ENCODE peak calls at places on chromosome 1, in seven cellular contexts. One of them, this sample, is unnamed.

GRCh38 chr1:72635719-72636118 is 353.4 kb upstream of the NEGR1 start:
- DNase-seq in SK-N-SH: no peak
- DNase-seq in GM12878: no peak
- DNase-seq in HCT116: no peak
- DNase-seq in K562: no peak
- DNase-seq in HepG2: no peak
- DNase-seq in H1: no peak
- DNase-seq in this sample: peak

GRCh38 chr1:228695015-228695955 is 40.0 kb upstream of the RHOU start:
- DNase-seq in SK-N-SH: no peak
- DNase-seq in GM12878: no peak
- DNase-seq in HCT116: no peak
- DNase-seq in K562: no peak
- DNase-seq in HepG2: peak
- DNase-seq in H1: no peak
- DNase-seq in this sample: no peak

GRCh38 chr1:30087465-30087864 is 635.9 kb downstream of the MATN1 start:
- DNase-seq in SK-N-SH: peak
- DNase-seq in GM12878: no peak
- DNase-seq in HCT116: no peak
- DNase-seq in K562: no peak
- DNase-seq in HepG2: peak
- DNase-seq in H1: no peak
- DNase-seq in this sample: peak

GRCh38 chr1:53340660-53341520 is 13.0 kb upstream of the LRP8 start:
- DNase-seq in SK-N-SH: no peak
- DNase-seq in GM12878: no peak
- DNase-seq in HCT116: no peak
- DNase-seq in K562: no peak
- DNase-seq in HepG2: no peak
- DNase-seq in H1: peak
- DNase-seq in this sample: no peak

GRCh38 chr1:204738506-204738905 is 53.0 kb upstream of the LRRN2 start:
- DNase-seq in SK-N-SH: no peak
- DNase-seq in GM12878: no peak
- DNase-seq in HCT116: no peak
- DNase-seq in K562: no peak
- DNase-seq in HepG2: no peak
- DNase-seq in H1: no peak
- DNase-seq in this sample: no peak

GRCh38 chr1:226223786-226224244 is 351 bp downstream of the MIXL1 start:
- DNase-seq in SK-N-SH: peak
- DNase-seq in GM12878: no peak
- DNase-seq in HCT116: no peak
- DNase-seq in K562: peak
- DNase-seq in HepG2: no peak
- DNase-seq in H1: peak
- DNase-seq in this sample: no peak

GRCh38 chr1:201917362-201918033 is 28.8 kb downstream of the SHISA4 start:
- DNase-seq in SK-N-SH: no peak
- DNase-seq in GM12878: no peak
- DNase-seq in HCT116: no peak
- DNase-seq in K562: peak
- DNase-seq in HepG2: no peak
- DNase-seq in H1: no peak
- DNase-seq in this sample: no peak

GRCh38 chr1:244874974-244875579 is 10.7 kb upstream of the HNRNPU start:
- DNase-seq in SK-N-SH: no peak
- DNase-seq in GM12878: no peak
- DNase-seq in HCT116: no peak
- DNase-seq in K562: no peak
- DNase-seq in HepG2: no peak
- DNase-seq in H1: peak
- DNase-seq in this sample: no peak

GRCh38 chr1:31625180-31625514 is 7.7 kb downstream of the HCRTR1 start:
- DNase-seq in SK-N-SH: no peak
- DNase-seq in GM12878: no peak
- DNase-seq in HCT116: no peak
- DNase-seq in K562: no peak
- DNase-seq in HepG2: no peak
- DNase-seq in H1: no peak
- DNase-seq in this sample: no peak

GRCh38 chr1:40984066-40984465 is 4.6 kb downstream of the CTPS1 start:
- DNase-seq in SK-N-SH: no peak
- DNase-seq in GM12878: no peak
- DNase-seq in HCT116: no peak
- DNase-seq in K562: no peak
- DNase-seq in HepG2: no peak
- DNase-seq in H1: no peak
- DNase-seq in this sample: no peak

DNA sequence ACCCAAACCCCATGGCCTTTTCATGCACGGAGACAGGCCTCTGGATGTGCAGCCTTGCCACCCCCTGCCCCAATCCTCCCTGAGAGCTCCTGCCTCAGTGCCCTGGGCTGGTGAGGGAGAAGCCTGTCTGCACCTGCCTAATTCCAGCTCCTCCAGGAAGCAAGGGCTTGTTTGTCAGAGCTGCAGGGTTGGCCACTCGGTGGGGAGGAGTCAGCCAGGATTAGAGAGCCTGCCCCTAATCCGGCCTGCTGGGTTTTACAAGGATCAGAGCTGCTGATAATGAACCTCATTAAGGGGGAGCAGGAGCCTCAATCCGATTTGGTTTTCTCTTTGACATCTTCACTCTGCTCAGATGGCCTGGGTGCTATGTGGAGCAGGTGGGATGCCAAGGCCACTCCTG is 31.9 kb upstream of the LHX4 start:
- DNase-seq in SK-N-SH: no peak
- DNase-seq in GM12878: no peak
- DNase-seq in HCT116: no peak
- DNase-seq in K562: no peak
- DNase-seq in HepG2: no peak
- DNase-seq in H1: no peak
- DNase-seq in this sample: peak
- TF ChIP-seq JUND in SK-N-SH: no peak
- TF ChIP-seq JUND in GM12878: no peak
- TF ChIP-seq JUND in HCT116: no peak
- TF ChIP-seq JUND in K562: no peak
- TF ChIP-seq JUND in HepG2: no peak
- TF ChIP-seq JUND in H1: no peak
- TF ChIP-seq JUND in this sample: no peak

GRCh38 chr1:14345925-14346550 is 252.4 kb upstream of the KAZN start:
- DNase-seq in SK-N-SH: no peak
- DNase-seq in GM12878: no peak
- DNase-seq in HCT116: peak
- DNase-seq in K562: peak
- DNase-seq in HepG2: no peak
- DNase-seq in H1: no peak
- DNase-seq in this sample: no peak
- TF ChIP-seq JUND in SK-N-SH: no peak
- TF ChIP-seq JUND in GM12878: no peak
- TF ChIP-seq JUND in HCT116: peak
- TF ChIP-seq JUND in K562: peak
- TF ChIP-seq JUND in HepG2: no peak
- TF ChIP-seq JUND in H1: no peak
- TF ChIP-seq JUND in this sample: no peak

GRCh38 chr1:75529488-75529887 is 81.4 kb downstream of the SLC44A5 start:
- DNase-seq in SK-N-SH: no peak
- DNase-seq in GM12878: no peak
- DNase-seq in HCT116: no peak
- DNase-seq in K562: no peak
- DNase-seq in HepG2: no peak
- DNase-seq in H1: no peak
- DNase-seq in this sample: no peak
- TF ChIP-seq JUND in SK-N-SH: peak
- TF ChIP-seq JUND in GM12878: no peak
- TF ChIP-seq JUND in HCT116: no peak
- TF ChIP-seq JUND in K562: no peak
- TF ChIP-seq JUND in HepG2: no peak
- TF ChIP-seq JUND in H1: no peak
- TF ChIP-seq JUND in this sample: no peak

DNA sequence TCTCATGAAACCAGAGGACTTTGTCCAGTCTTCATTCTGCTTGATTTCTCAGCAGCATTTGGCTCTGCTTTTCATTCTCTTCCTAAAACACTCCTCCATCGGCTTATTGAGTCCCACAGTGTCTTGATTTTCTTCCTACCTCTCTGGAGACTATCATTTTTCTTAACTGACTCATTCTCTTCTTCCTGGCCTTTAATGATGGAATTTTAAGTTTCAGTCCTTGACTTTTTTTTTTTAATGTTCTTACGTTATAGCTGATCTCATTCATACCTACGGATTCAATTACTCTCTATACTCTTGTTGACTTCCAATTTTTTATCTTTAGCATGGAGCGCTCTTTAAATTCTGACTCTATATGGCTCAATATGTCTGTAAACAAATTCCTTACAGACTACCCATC is 111.1 kb downstream of the NEK7 start:
- DNase-seq in SK-N-SH: no peak
- DNase-seq in GM12878: no peak
- DNase-seq in HCT116: no peak
- DNase-seq in K562: no peak
- DNase-seq in HepG2: no peak
- DNase-seq in H1: no peak
- DNase-seq in this sample: no peak
- TF ChIP-seq JUND in SK-N-SH: peak
- TF ChIP-seq JUND in GM12878: no peak
- TF ChIP-seq JUND in HCT116: no peak
- TF ChIP-seq JUND in K562: no peak
- TF ChIP-seq JUND in HepG2: no peak
- TF ChIP-seq JUND in H1: no peak
- TF ChIP-seq JUND in this sample: no peak

This sample was measured in T47D.